ENCODE peak calls at places on chromosomes 1 and 21, in nine cellular contexts. T, M, W, I, B, F, Z, E and C are unnamed samples.

GRCh38 chr1:28104866-28105467 is 16.6 kb upstream of the EYA3 start:
- DNase-seq in T (peak), M (no peak), W (peak), I (peak), B (no peak), F (no peak), Z (peak), E (no peak), C (peak)

GRCh38 chr1:183993132-183993531 is 44.4 kb downstream of the COLGALT2 start:
- DNase-seq in T (no peak), M (no peak), W (peak), I (no peak), B (no peak), F (no peak), Z (no peak), E (no peak), C (no peak)

GRCh38 chr1:52348704-52349301 is 17.2 kb downstream of the CC2D1B start:
- DNase-seq in T (peak), M (peak), W (no peak), I (peak), B (no peak), F (no peak), Z (peak), E (no peak), C (peak)

GRCh38 chr1:34763142-34763781 is 3.7 kb downstream of the GJB4 start:
- DNase-seq in T (no peak), M (no peak), W (peak), I (peak), B (no peak), F (no peak), Z (no peak), E (no peak), C (no peak)

GRCh38 chr1:23651069-23651808 is 40.4 kb upstream of the RPL11 start:
- DNase-seq in T (peak), M (no peak), W (no peak), I (peak), B (no peak), F (no peak), Z (no peak), E (peak), C (no peak)

GRCh38 chr21:25373126-25374082 is 233.9 kb downstream of the MRPL39 start:
- DNase-seq in T (no peak), M (no peak), W (no peak), I (peak), B (no peak), F (no peak), Z (no peak), E (no peak), C (no peak)

GRCh38 chr1:79188371-79188770 is 181.8 kb upstream of the ADGRL4 start:
- DNase-seq in T (no peak), M (no peak), W (no peak), I (peak), B (no peak), F (no peak), Z (no peak), E (no peak), C (no peak)

GRCh38 chr1:153070243-153070642 is 1.2 kb downstream of the SPRR2B start:
- DNase-seq in T (no peak), M (no peak), W (no peak), I (no peak), B (no peak), F (no peak), Z (no peak), E (no peak), C (no peak)

GRCh38 chr21:45330075-45330781 is 42.5 kb upstream of the POFUT2 start:
- DNase-seq in T (peak), M (no peak), W (peak), I (peak), B (no peak), F (no peak), Z (no peak), E (peak), C (no peak)

GRCh38 chr21:31289702-31290101 is 54.4 kb downstream of the TIAM1 start:
- DNase-seq in T (no peak), M (no peak), W (no peak), I (no peak), B (no peak), F (no peak), Z (no peak), E (no peak), C (no peak)